ENCODE peak calls at places on chromosomes 2 and 18, in seven cellular contexts. J is HCT116, W is GM12878, P is SK-N-SH, R is HepG2, H is K562, O is Panc1. D is an unnamed sample.

GRCh38 chr18:28771849-28772248 is 594.9 kb upstream of the CDH2 start:
- DNase-seq in J (no peak), W (no peak), P (no peak), R (no peak), H (no peak), O (no peak), D (no peak)

GRCh38 chr18:60663060-60663989 is 290.8 kb upstream of the MC4R start:
- DNase-seq in J (no peak), W (no peak), P (no peak), R (no peak), H (no peak), O (no peak), D (no peak)

GRCh38 chr2:169767243-169767888 is 31.3 kb upstream of the SSB start:
- DNase-seq in J (peak), W (no peak), P (peak), R (peak), H (peak), O (peak), D (no peak)

GRCh38 chr2:96205238-96205637 is 3.4 kb downstream of the STARD7 start:
- DNase-seq in J (no peak), W (no peak), P (no peak), R (no peak), H (no peak), O (no peak), D (no peak)

GRCh38 chr2:178891265-178891958 is 84.2 kb upstream of the TTN start:
- DNase-seq in J (peak), W (peak), P (peak), R (peak), H (peak), O (no peak), D (peak)

GRCh38 chr2:43361286-43361685 is 134.9 kb upstream of the ZFP36L2 start:
- DNase-seq in J (no peak), W (no peak), P (no peak), R (no peak), H (no peak), O (no peak), D (no peak)

GRCh38 chr2:71597749-71598148 is 144.4 kb downstream of the DYSF start:
- DNase-seq in J (no peak), W (no peak), P (no peak), R (no peak), H (no peak), O (no peak), D (no peak)

GRCh38 chr2:4791488-4791887 is 900.7 kb upstream of the SOX11 start:
- DNase-seq in J (no peak), W (no peak), P (no peak), R (no peak), H (no peak), O (no peak), D (no peak)

GRCh38 chr18:61929881-61930640 is 37.3 kb upstream of the RNF152 start:
- DNase-seq in J (no peak), W (no peak), P (no peak), R (no peak), H (no peak), O (no peak), D (no peak)

GRCh38 chr2:238774980-238775509 is 72.8 kb upstream of the TWIST2 start:
- DNase-seq in J (no peak), W (no peak), P (no peak), R (peak), H (no peak), O (no peak), D (no peak)

GRCh38 chr2:216775043-216775453 is 79.7 kb upstream of the IGFBP5 start:
- DNase-seq in J (peak), W (no peak), P (peak), R (peak), H (peak), O (no peak), D (no peak)

DNA sequence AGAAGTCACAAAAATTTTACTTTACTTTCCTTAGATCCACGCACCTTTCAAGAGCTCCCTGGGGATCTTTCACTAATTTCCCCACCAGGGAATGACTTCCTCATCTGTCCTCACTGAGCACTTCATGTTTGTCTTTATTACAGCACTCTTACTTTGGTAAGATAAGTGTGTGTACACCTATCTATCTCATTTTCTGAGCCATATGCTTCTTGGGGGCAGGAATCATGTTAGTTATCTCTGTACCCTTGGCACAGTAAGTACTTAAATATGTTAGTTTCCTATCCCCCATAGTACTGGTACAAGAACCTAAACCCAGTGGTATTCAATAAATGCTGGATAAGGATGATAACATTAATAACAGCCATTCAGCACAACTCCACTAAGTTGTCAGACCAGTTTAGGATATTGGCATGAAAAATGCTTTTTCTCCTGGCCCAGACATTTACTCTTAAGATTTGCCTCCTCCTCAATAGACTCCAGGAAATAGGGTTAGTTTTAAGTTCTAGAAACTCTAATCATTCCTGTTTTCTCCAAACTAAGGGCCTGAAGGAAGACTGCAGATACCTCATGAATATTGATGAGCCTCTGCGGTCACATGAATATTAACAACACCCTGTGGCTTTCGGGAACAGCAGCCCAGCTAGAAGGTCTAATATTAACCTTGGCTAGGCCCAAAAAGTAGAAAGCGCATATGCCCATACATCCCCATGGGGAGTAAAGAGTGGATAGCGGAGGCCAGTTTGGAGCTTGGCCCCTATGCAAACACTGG is 38.2 kb downstream of the NHEJ1 start:
- DNase-seq in J (no peak), W (no peak), P (no peak), R (no peak), H (no peak), O (no peak), D (no peak)
- TF ChIP-seq SIN3A in J (no peak), W (no peak), P (no peak), R (no peak), H (no peak), O (no peak), D (no peak)

GRCh38 chr2:215696998-215697397 is 261.1 kb upstream of the FN1 start:
- DNase-seq in J (no peak), W (no peak), P (no peak), R (no peak), H (no peak), O (no peak), D (no peak)

GRCh38 chr2:215699018-215699417 is 263.1 kb upstream of the FN1 start:
- DNase-seq in J (no peak), W (no peak), P (no peak), R (no peak), H (no peak), O (no peak), D (no peak)

GRCh38 chr2:215699698-215700407 is 264.0 kb upstream of the FN1 start:
- DNase-seq in J (no peak), W (no peak), P (no peak), R (no peak), H (no peak), O (no peak), D (no peak)

GRCh38 chr2:215697496-215697895 is 261.6 kb upstream of the FN1 start:
- DNase-seq in J (no peak), W (no peak), P (no peak), R (no peak), H (no peak), O (no peak), D (no peak)

GRCh38 chr2:215698566-215698965 is 262.7 kb upstream of the FN1 start:
- DNase-seq in J (no peak), W (no peak), P (no peak), R (no peak), H (no peak), O (no peak), D (no peak)
- TF ChIP-seq SIN3A in J (no peak), W (no peak), P (no peak), R (no peak), H (no peak), O (no peak), D (no peak)

GRCh38 chr2:240892925-240893324 is 3.0 kb downstream of the MAB21L4 start:
- DNase-seq in J (no peak), W (no peak), P (no peak), R (no peak), H (no peak), O (no peak), D (no peak)

GRCh38 chr2:240894836-240895558 is 959 bp downstream of the MAB21L4 start:
- DNase-seq in J (no peak), W (no peak), P (no peak), R (no peak), H (no peak), O (no peak), D (no peak)

GRCh38 chr2:240894006-240894405 is 1.9 kb downstream of the MAB21L4 start:
- DNase-seq in J (no peak), W (no peak), P (no peak), R (no peak), H (no peak), O (no peak), D (no peak)

GRCh38 chr2:240892361-240892760 is 3.6 kb downstream of the MAB21L4 start:
- DNase-seq in J (no peak), W (no peak), P (no peak), R (no peak), H (no peak), O (no peak), D (no peak)

DNA sequence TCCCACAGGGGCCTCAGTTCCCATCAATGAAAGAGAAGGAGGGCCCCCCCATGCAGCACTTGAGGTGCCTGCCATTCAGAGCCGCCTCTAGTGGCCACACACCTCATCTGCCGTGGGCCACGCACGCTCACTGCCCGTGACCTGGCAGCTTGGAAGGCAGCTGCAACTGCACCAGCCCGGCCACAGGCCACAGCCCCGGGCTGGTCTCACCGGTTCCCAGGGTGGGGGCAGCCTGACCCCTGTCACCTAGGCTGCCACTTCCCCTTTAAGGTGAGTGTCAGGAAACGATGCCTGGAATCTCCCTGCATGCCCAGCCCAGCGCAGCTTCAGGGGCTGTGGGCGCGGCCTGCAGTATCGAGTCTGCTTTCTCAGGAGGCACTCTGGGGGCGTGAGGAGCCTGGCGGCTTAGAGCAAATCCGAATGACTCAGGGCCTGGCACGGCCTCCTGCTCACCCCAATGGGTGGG is 2.6 kb downstream of the MAB21L4 start:
- DNase-seq in J (peak), W (no peak), P (no peak), R (no peak), H (no peak), O (no peak), D (no peak)
- TF ChIP-seq SIN3A in J (no peak), W (no peak), P (no peak), R (no peak), H (no peak), O (no peak), D (no peak)

DNA sequence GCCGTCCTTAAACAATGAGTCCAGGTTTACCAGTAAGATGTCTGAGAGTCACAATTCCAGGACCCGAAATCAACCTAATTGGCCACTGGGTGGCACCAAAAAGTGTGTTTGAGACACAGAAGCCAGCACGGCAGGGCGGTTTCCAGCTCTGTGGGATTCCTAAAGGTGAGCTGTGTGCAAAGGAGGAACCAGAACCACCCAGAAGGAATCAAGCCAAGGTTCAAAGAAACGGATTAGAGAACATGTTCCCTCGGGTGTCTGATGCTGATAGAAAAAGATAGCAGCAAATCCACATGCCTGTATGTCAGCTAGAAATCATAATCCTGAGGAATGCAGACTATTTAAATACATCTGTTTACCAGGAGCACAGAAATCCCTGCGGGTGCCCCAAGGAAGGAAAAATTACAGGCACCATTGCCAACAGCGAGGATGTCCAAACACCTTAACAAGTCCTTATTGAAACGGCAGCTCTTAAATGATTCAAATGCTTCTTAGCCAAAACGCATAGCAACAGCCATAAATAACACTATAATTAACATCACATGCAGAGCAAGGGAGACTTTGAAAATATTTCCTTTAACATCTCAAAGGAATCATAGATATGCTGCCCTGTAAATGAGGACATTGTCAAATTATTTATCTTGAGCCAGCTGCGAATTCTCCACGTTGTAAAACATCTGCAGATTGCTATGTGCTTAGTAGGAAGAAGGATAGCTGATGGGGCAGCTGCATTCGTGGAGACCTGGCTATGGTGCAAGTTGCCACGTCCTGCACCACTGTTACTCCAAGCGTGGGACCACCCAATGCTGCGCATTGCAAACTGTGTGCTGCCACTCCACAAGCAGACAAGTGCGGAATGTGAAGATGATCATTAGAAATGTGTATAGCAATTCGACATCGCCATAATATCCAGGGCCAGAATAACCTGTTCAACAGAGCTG is 318.7 kb upstream of the NCKAP5 start:
- DNase-seq in J (peak), W (peak), P (peak), R (peak), H (peak), O (peak), D (peak)
- TF ChIP-seq SIN3A in J (no peak), W (no peak), P (no peak), R (no peak), H (no peak), O (no peak), D (no peak)

GRCh38 chr2:37457401-37457901 is 113.0 kb downstream of the QPCT start:
- DNase-seq in J (no peak), W (no peak), P (no peak), R (no peak), H (no peak), O (no peak), D (no peak)
- TF ChIP-seq SIN3A in J (no peak), W (no peak), P (no peak), R (no peak), H (no peak), O (no peak), D (no peak)

GRCh38 chr2:98084151-98084868 is 2.7 kb upstream of the VWA3B start:
- DNase-seq in J (no peak), W (no peak), P (no peak), R (peak), H (no peak), O (no peak), D (no peak)

GRCh38 chr2:98086491-98087446 is at the start of gene VWA3B:
- DNase-seq in J (peak), W (no peak), P (peak), R (no peak), H (peak), O (no peak), D (peak)

GRCh38 chr2:98087447-98088065 is 589 bp downstream of the VWA3B start:
- DNase-seq in J (no peak), W (no peak), P (no peak), R (no peak), H (no peak), O (no peak), D (no peak)

GRCh38 chr2:98084869-98085238 is 2.1 kb upstream of the VWA3B start:
- DNase-seq in J (no peak), W (no peak), P (no peak), R (peak), H (no peak), O (no peak), D (no peak)

DNA sequence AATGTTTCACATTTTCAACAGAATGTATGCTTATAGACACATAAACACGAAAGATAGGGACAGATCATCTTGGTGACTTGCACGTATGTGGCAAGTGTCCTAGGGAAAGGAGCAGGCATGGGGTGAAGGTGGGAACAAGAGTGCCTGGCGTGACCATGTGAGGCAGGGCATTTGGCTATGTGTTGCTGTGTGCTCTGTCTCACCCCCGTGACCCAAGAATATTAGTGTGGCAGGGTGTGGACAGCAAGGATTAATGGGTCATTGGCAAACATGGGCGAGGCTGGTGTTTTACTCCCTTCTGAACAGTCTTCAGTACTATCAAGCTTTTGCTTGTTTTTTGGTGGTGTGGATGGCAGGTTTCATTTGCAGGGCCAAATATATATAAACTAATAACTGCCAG is 1.3 kb upstream of the VWA3B start:
- DNase-seq in J (no peak), W (no peak), P (no peak), R (no peak), H (no peak), O (no peak), D (no peak)
- TF ChIP-seq SIN3A in J (no peak), W (no peak), P (no peak), R (no peak), H (no peak), O (no peak), D (no peak)

DNA sequence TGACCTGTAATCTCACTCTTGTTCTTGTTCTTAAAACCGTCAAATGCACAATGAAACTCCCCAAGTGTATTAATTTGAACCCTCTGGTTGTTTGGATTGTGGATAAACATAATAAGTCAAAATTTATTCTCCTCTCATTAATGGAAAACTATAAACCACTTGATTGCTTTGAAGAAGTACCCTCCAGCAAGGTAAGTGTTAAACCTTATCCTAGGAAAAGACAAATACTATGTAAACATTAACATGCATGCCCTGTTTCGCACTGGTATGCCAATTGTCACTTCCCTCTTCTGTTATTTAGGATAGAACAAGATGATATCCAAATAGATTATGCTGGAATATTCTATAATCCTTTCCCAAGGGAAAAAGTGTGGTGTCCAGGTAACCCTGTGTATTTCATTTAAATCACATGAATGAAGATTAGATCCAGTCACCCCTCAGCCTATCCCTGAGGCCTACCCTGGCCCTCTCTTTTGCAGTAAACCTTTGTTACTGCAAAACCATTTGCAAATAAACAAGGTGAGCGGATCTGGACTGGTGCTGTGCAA is 1.3 kb downstream of the ADI1 start:
- DNase-seq in J (no peak), W (no peak), P (no peak), R (peak), H (no peak), O (no peak), D (no peak)
- TF ChIP-seq SIN3A in J (no peak), W (no peak), P (no peak), R (no peak), H (no peak), O (no peak), D (no peak)

GRCh38 chr2:88738271-88738670 is 46.8 kb downstream of the RPIA start:
- DNase-seq in J (no peak), W (no peak), P (no peak), R (no peak), H (no peak), O (no peak), D (no peak)

GRCh38 chr2:88735133-88735532 is 43.7 kb downstream of the RPIA start:
- DNase-seq in J (no peak), W (no peak), P (no peak), R (no peak), H (no peak), O (no peak), D (no peak)

GRCh38 chr2:88737385-88737784 is 45.9 kb downstream of the RPIA start:
- DNase-seq in J (no peak), W (no peak), P (no peak), R (no peak), H (no peak), O (no peak), D (no peak)

GRCh38 chr2:88735853-88736252 is 44.4 kb downstream of the RPIA start:
- DNase-seq in J (peak), W (no peak), P (no peak), R (no peak), H (peak), O (no peak), D (no peak)

GRCh38 chr2:88739985-88740600 is 48.6 kb downstream of the RPIA start:
- DNase-seq in J (peak), W (peak), P (peak), R (peak), H (peak), O (peak), D (peak)
- TF ChIP-seq SIN3A in J (no peak), W (no peak), P (no peak), R (no peak), H (no peak), O (no peak), D (no peak)

GRCh38 chr2:198253995-198254394 is 449.6 kb downstream of the PLCL1 start:
- DNase-seq in J (no peak), W (no peak), P (no peak), R (no peak), H (no peak), O (no peak), D (no peak)

GRCh38 chr2:198259496-198259895 is 455.1 kb downstream of the PLCL1 start:
- DNase-seq in J (no peak), W (no peak), P (no peak), R (no peak), H (no peak), O (no peak), D (no peak)
- TF ChIP-seq SIN3A in J (no peak), W (no peak), P (no peak), R (no peak), H (no peak), O (no peak), D (no peak)

GRCh38 chr2:30230855-30231725 is at the start of gene LBH:
- DNase-seq in J (no peak), W (peak), P (peak), R (no peak), H (peak), O (no peak), D (peak)

GRCh38 chr2:30231726-30232026 is 342 bp downstream of the LBH start:
- DNase-seq in J (no peak), W (no peak), P (no peak), R (no peak), H (peak), O (no peak), D (peak)

GRCh38 chr2:30233142-30233961 is 2.0 kb downstream of the LBH start:
- DNase-seq in J (no peak), W (no peak), P (no peak), R (no peak), H (peak), O (no peak), D (no peak)

GRCh38 chr2:30232801-30233130 is 1.4 kb downstream of the LBH start:
- DNase-seq in J (no peak), W (no peak), P (no peak), R (no peak), H (no peak), O (no peak), D (no peak)

GRCh38 chr2:30232027-30232800 is 880 bp downstream of the LBH start:
- DNase-seq in J (no peak), W (no peak), P (peak), R (no peak), H (peak), O (no peak), D (peak)
- TF ChIP-seq SIN3A in J (no peak), W (no peak), P (no peak), R (no peak), H (no peak), O (no peak), D (no peak)

D was measured in H1.